ENCODE peak calls at places on chromosome 17, in eight cellular contexts. One of them, this sample, is unnamed.

GRCh38 chr17:79124513-79125209 is 50.0 kb downstream of the ENGASE start:
- DNase-seq in SK-N-SH: no peak
- DNase-seq in fibroblast of lung: no peak
- DNase-seq in mammary epithelial cell: no peak
- DNase-seq in epithelial cell of esophagus: no peak
- DNase-seq in GM20000: no peak
- DNase-seq in foreskin keratinocyte: no peak
- DNase-seq in pancreas: no peak
- DNase-seq in this sample: no peak

GRCh38 chr17:17484451-17484899 is 7.7 kb downstream of the MED9 start:
- DNase-seq in SK-N-SH: no peak
- DNase-seq in GM20000: no peak
- DNase-seq in pancreas: no peak
- DNase-seq in fibroblast of lung: no peak
- DNase-seq in mammary epithelial cell: no peak
- DNase-seq in foreskin keratinocyte: no peak
- DNase-seq in epithelial cell of esophagus: peak; percentile 16
- DNase-seq in this sample: no peak

GRCh38 chr17:14768923-14769322 is 468.0 kb downstream of the HS3ST3B1 start:
- DNase-seq in fibroblast of lung: no peak
- DNase-seq in foreskin keratinocyte: no peak
- DNase-seq in GM20000: no peak
- DNase-seq in mammary epithelial cell: no peak
- DNase-seq in pancreas: no peak
- DNase-seq in SK-N-SH: no peak
- DNase-seq in epithelial cell of esophagus: no peak
- DNase-seq in this sample: no peak

GRCh38 chr17:61383689-61384201 is 15.9 kb upstream of the TBX2 start:
- DNase-seq in mammary epithelial cell: no peak
- DNase-seq in pancreas: no peak
- DNase-seq in GM20000: no peak
- DNase-seq in foreskin keratinocyte: no peak
- DNase-seq in SK-N-SH: peak; percentile 81
- DNase-seq in epithelial cell of esophagus: no peak
- DNase-seq in fibroblast of lung: peak; percentile 29
- DNase-seq in this sample: no peak

GRCh38 chr17:72126575-72127486 is 6.0 kb downstream of the SOX9 start:
- DNase-seq in SK-N-SH: peak; percentile 68
- DNase-seq in pancreas: no peak
- DNase-seq in fibroblast of lung: peak; percentile 73
- DNase-seq in GM20000: no peak
- DNase-seq in foreskin keratinocyte: peak; percentile 75
- DNase-seq in mammary epithelial cell: peak; percentile 88
- DNase-seq in epithelial cell of esophagus: peak; percentile 67
- DNase-seq in this sample: no peak

GRCh38 chr17:78957076-78957475 is 22.6 kb downstream of the LGALS3BP start:
- DNase-seq in GM20000: no peak
- DNase-seq in fibroblast of lung: peak; percentile 61
- DNase-seq in epithelial cell of esophagus: no peak
- DNase-seq in mammary epithelial cell: no peak
- DNase-seq in SK-N-SH: no peak
- DNase-seq in pancreas: no peak
- DNase-seq in foreskin keratinocyte: no peak
- DNase-seq in this sample: no peak

GRCh38 chr17:9266769-9267168 is 245.5 kb downstream of the NTN1 start:
- DNase-seq in GM20000: no peak
- DNase-seq in mammary epithelial cell: no peak
- DNase-seq in foreskin keratinocyte: no peak
- DNase-seq in SK-N-SH: no peak
- DNase-seq in pancreas: no peak
- DNase-seq in epithelial cell of esophagus: no peak
- DNase-seq in fibroblast of lung: no peak
- DNase-seq in this sample: no peak

GRCh38 chr17:73293480-73293911 is 18.3 kb downstream of the CDC42EP4 start:
- DNase-seq in mammary epithelial cell: peak; percentile 91
- DNase-seq in foreskin keratinocyte: no peak
- DNase-seq in pancreas: peak; percentile 81
- DNase-seq in SK-N-SH: peak; percentile 22
- DNase-seq in epithelial cell of esophagus: peak; percentile 87
- DNase-seq in GM20000: no peak
- DNase-seq in fibroblast of lung: peak; percentile 93
- DNase-seq in this sample: no peak

GRCh38 chr17:72681844-72682243 is 410.6 kb downstream of the SLC39A11 start:
- DNase-seq in epithelial cell of esophagus: no peak
- DNase-seq in GM20000: no peak
- DNase-seq in foreskin keratinocyte: no peak
- DNase-seq in SK-N-SH: no peak
- DNase-seq in pancreas: no peak
- DNase-seq in mammary epithelial cell: no peak
- DNase-seq in fibroblast of lung: no peak
- DNase-seq in this sample: no peak

GRCh38 chr17:74027539-74027938 is 175.9 kb upstream of the RPL38 start:
- DNase-seq in foreskin keratinocyte: no peak
- DNase-seq in GM20000: no peak
- DNase-seq in fibroblast of lung: no peak
- DNase-seq in SK-N-SH: no peak
- DNase-seq in pancreas: no peak
- DNase-seq in mammary epithelial cell: no peak
- DNase-seq in epithelial cell of esophagus: no peak
- DNase-seq in this sample: no peak

GRCh38 chr17:58277107-58277506 is 3.6 kb downstream of the MPO start:
- DNase-seq in fibroblast of lung: peak; percentile 26
- DNase-seq in pancreas: no peak
- DNase-seq in mammary epithelial cell: no peak
- DNase-seq in GM20000: no peak
- DNase-seq in foreskin keratinocyte: no peak
- DNase-seq in epithelial cell of esophagus: peak; percentile 29
- DNase-seq in SK-N-SH: no peak
- DNase-seq in this sample: peak; percentile 69
- TF ChIP-seq CTCF in fibroblast of lung: peak; percentile 52
- TF ChIP-seq CTCF in pancreas: peak; percentile 9
- TF ChIP-seq CTCF in mammary epithelial cell: peak; percentile 48
- TF ChIP-seq CTCF in GM20000: peak; percentile 35
- TF ChIP-seq CTCF in foreskin keratinocyte: peak; percentile 69
- TF ChIP-seq CTCF in epithelial cell of esophagus: peak; percentile 54
- TF ChIP-seq CTCF in SK-N-SH: peak; percentile 37
- TF ChIP-seq CTCF in this sample: peak; percentile 59

DNA sequence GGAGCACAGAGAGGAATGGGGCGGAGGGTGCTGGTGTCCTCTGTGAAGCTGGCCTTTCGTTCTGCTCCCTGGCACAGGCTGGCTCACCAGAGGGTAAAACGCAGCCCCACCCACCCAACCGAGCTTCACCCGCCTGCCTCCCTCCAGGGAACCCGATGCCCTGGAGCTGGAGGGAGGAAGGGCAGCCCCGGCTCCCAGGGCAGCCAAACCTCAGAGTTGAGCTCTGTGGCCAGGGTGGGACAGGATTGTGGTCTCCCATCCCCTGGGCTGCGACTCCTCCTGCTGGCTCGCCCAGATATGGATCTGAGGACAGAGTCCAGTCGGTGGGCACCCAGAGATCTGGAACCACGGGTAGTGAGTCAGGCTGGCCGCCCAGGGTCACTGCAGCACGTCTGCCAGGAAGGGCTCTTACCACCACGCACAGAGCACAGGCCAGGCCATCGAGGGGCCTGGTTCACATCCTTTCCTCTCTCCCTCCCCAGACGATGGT is 42.6 kb upstream of the CHMP6 start:
- DNase-seq in foreskin keratinocyte: no peak
- DNase-seq in mammary epithelial cell: no peak
- DNase-seq in SK-N-SH: peak; percentile 51
- DNase-seq in pancreas: no peak
- DNase-seq in epithelial cell of esophagus: no peak
- DNase-seq in GM20000: no peak
- DNase-seq in fibroblast of lung: no peak
- DNase-seq in this sample: no peak
- TF ChIP-seq CTCF in foreskin keratinocyte: no peak
- TF ChIP-seq CTCF in mammary epithelial cell: peak; percentile 3
- TF ChIP-seq CTCF in SK-N-SH: no peak
- TF ChIP-seq CTCF in pancreas: no peak
- TF ChIP-seq CTCF in epithelial cell of esophagus: no peak
- TF ChIP-seq CTCF in GM20000: no peak
- TF ChIP-seq CTCF in fibroblast of lung: peak; percentile 8
- TF ChIP-seq CTCF in this sample: peak; percentile 33

DNA sequence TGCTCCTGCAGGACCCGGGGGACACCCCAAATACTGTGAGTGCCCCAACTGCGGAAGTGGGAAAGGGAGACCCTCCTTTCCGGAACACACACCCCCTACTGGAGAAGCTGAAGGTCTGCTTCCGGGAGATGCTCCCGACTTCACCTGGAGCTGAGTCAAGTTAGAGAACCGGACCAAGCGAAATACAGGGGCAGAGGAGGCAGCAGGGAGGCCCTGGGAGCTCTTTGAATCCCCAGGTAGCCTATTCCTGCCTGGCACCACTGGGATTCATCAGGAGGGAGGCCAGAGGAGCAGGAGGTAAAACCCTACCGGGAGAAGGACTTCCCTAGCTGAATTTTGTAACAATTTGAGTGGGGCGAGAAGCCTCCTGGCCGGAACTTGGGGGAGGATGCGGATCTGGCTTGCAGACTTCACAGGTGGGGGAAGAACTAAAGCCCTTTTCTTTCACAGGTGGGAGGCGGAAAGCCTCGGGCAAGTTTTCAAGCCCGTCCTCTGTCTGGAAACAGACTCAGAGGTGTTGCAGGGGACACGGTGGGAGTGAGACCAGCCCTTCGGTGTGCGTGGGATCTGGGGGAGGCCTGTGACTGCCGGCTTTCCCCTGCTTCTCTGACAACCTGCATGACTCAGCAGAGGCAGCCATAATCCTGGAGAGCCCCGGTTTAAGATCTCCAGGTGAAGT is 22.4 kb upstream of the TEKT1 start:
- DNase-seq in epithelial cell of esophagus: peak; percentile 72
- DNase-seq in mammary epithelial cell: peak; percentile 79
- DNase-seq in fibroblast of lung: no peak
- DNase-seq in pancreas: no peak
- DNase-seq in foreskin keratinocyte: peak; percentile 38
- DNase-seq in GM20000: peak; percentile 18
- DNase-seq in SK-N-SH: no peak
- DNase-seq in this sample: no peak
- TF ChIP-seq CTCF in epithelial cell of esophagus: peak; percentile 53
- TF ChIP-seq CTCF in mammary epithelial cell: peak; percentile 72
- TF ChIP-seq CTCF in fibroblast of lung: peak; percentile 22
- TF ChIP-seq CTCF in pancreas: no peak
- TF ChIP-seq CTCF in foreskin keratinocyte: peak; percentile 74
- TF ChIP-seq CTCF in GM20000: peak; percentile 13
- TF ChIP-seq CTCF in SK-N-SH: peak; percentile 45
- TF ChIP-seq CTCF in this sample: peak; percentile 34

DNA sequence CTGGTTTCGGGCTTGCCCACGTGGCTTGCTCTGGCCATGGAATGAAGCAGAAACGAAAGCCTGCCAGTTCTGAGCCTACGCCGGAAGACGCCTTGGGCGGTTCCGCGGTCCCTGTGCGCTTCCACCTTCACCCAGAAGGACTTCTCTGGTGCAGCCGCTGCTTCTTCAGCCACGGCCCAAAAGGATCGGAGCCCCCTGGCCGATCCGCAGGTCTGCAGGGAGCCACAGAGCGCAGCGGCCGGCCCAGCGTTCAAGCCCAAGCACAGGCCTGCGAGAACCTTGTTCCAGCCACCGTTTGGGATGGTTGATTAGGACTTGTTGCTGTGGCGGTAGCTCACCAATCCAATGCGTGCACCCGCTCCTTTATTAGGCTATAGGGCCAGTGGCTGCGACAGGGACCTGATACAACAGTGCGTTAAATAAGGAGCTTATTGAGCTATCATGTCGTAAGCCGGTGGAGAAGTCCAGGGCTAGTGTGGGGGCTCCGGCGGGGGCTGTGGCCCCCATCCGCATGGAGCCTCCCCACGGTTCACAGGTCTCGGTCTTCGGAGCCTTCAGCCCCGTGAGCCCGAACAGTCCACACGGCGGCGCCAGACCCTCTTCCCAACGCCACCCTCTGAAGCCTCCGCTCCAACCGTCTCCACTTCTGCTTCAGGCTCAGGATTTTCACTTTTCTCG is 10.2 kb upstream of the MPP2 start:
- DNase-seq in fibroblast of lung: peak; percentile 37
- DNase-seq in foreskin keratinocyte: no peak
- DNase-seq in pancreas: no peak
- DNase-seq in SK-N-SH: no peak
- DNase-seq in GM20000: peak; percentile 51
- DNase-seq in mammary epithelial cell: no peak
- DNase-seq in epithelial cell of esophagus: peak; percentile 42
- DNase-seq in this sample: peak; percentile 58
- TF ChIP-seq CTCF in fibroblast of lung: peak; percentile 59
- TF ChIP-seq CTCF in foreskin keratinocyte: peak; percentile 64
- TF ChIP-seq CTCF in pancreas: no peak
- TF ChIP-seq CTCF in SK-N-SH: no peak
- TF ChIP-seq CTCF in GM20000: peak; percentile 26
- TF ChIP-seq CTCF in mammary epithelial cell: peak; percentile 38
- TF ChIP-seq CTCF in epithelial cell of esophagus: peak; percentile 50
- TF ChIP-seq CTCF in this sample: peak; percentile 56

GRCh38 chr17:40026816-40027613 is 11.8 kb downstream of the CSF3 start:
- DNase-seq in pancreas: peak; percentile 92
- DNase-seq in mammary epithelial cell: peak; percentile 76
- DNase-seq in foreskin keratinocyte: peak; percentile 46
- DNase-seq in GM20000: peak; percentile 89
- DNase-seq in epithelial cell of esophagus: peak; percentile 86
- DNase-seq in fibroblast of lung: peak; percentile 81
- DNase-seq in SK-N-SH: peak; percentile 93
- DNase-seq in this sample: peak; percentile 91
- TF ChIP-seq CTCF in pancreas: peak; percentile 90
- TF ChIP-seq CTCF in mammary epithelial cell: peak; percentile 91
- TF ChIP-seq CTCF in foreskin keratinocyte: peak; percentile 93
- TF ChIP-seq CTCF in GM20000: peak; percentile 89
- TF ChIP-seq CTCF in epithelial cell of esophagus: peak; percentile 88
- TF ChIP-seq CTCF in fibroblast of lung: peak; percentile 85
- TF ChIP-seq CTCF in SK-N-SH: peak; percentile 89
- TF ChIP-seq CTCF in this sample: peak; percentile 89

DNA sequence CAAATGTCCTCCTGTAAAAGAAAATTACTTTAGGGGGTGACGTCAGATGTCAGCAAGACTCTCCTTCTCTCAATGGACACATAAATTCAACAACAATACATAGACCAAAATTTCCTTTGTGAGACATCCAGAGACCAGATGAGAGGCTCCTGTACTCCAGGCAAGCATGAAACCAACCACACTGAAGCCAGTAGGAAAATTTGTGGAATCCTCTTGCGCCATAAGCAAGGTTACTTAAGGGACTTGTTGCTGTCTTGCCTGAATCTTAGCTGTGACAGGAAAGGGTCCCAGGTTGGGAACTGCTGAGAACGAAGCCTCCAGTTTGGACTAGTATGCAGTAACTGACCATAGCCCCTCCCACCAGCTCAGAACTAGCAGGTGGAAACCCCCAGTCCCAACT is 56.0 kb downstream of the CEP112 start:
- DNase-seq in fibroblast of lung: no peak
- DNase-seq in mammary epithelial cell: no peak
- DNase-seq in epithelial cell of esophagus: no peak
- DNase-seq in foreskin keratinocyte: no peak
- DNase-seq in pancreas: no peak
- DNase-seq in SK-N-SH: no peak
- DNase-seq in GM20000: no peak
- DNase-seq in this sample: no peak
- TF ChIP-seq CTCF in fibroblast of lung: no peak
- TF ChIP-seq CTCF in mammary epithelial cell: no peak
- TF ChIP-seq CTCF in epithelial cell of esophagus: no peak
- TF ChIP-seq CTCF in foreskin keratinocyte: no peak
- TF ChIP-seq CTCF in pancreas: no peak
- TF ChIP-seq CTCF in SK-N-SH: no peak
- TF ChIP-seq CTCF in GM20000: no peak
- TF ChIP-seq CTCF in this sample: no peak